ENCODE peak calls at places on chromosomes 12 and 14, in seven cellular contexts. One of them, this sample, is unnamed.

GRCh38 chr14:39175445-39176262 is 600 bp downstream of the PNN start:
- DNase-seq in glomerular endothelial cell: no peak
- DNase-seq in astrocyte of the cerebellum: no peak
- DNase-seq in glutamatergic neuron: peak
- DNase-seq in RWPE2: peak
- DNase-seq in NCI-H1105: no peak
- DNase-seq in ACHN: peak
- DNase-seq in this sample: no peak

GRCh38 chr14:103728721-103729120 is 13.1 kb downstream of the ZFYVE21 start:
- DNase-seq in glutamatergic neuron: no peak
- DNase-seq in NCI-H1105: peak
- DNase-seq in glomerular endothelial cell: no peak
- DNase-seq in ACHN: no peak
- DNase-seq in RWPE2: no peak
- DNase-seq in astrocyte of the cerebellum: no peak
- DNase-seq in this sample: no peak

GRCh38 chr12:10067942-10068341 is 30.8 kb downstream of the CLEC1A start:
- DNase-seq in ACHN: no peak
- DNase-seq in RWPE2: no peak
- DNase-seq in glutamatergic neuron: no peak
- DNase-seq in NCI-H1105: no peak
- DNase-seq in astrocyte of the cerebellum: no peak
- DNase-seq in glomerular endothelial cell: peak
- DNase-seq in this sample: no peak

GRCh38 chr14:50835280-50835679 is 4.3 kb upstream of the NIN start:
- DNase-seq in NCI-H1105: no peak
- DNase-seq in astrocyte of the cerebellum: no peak
- DNase-seq in RWPE2: no peak
- DNase-seq in glutamatergic neuron: no peak
- DNase-seq in glomerular endothelial cell: no peak
- DNase-seq in ACHN: no peak
- DNase-seq in this sample: no peak

GRCh38 chr14:24051789-24052655 is at the start of gene CARMIL3:
- DNase-seq in RWPE2: peak
- DNase-seq in ACHN: peak
- DNase-seq in glomerular endothelial cell: no peak
- DNase-seq in glutamatergic neuron: peak
- DNase-seq in NCI-H1105: peak
- DNase-seq in astrocyte of the cerebellum: no peak
- DNase-seq in this sample: peak

GRCh38 chr12:88579572-88579940 is 715 bp downstream of the KITLG start:
- DNase-seq in glutamatergic neuron: peak
- DNase-seq in RWPE2: no peak
- DNase-seq in astrocyte of the cerebellum: no peak
- DNase-seq in ACHN: peak
- DNase-seq in glomerular endothelial cell: no peak
- DNase-seq in NCI-H1105: peak
- DNase-seq in this sample: no peak

GRCh38 chr14:44385906-44386305 is 121.2 kb downstream of the FSCB start:
- DNase-seq in RWPE2: no peak
- DNase-seq in glutamatergic neuron: no peak
- DNase-seq in NCI-H1105: no peak
- DNase-seq in ACHN: no peak
- DNase-seq in glomerular endothelial cell: no peak
- DNase-seq in astrocyte of the cerebellum: no peak
- DNase-seq in this sample: no peak

GRCh38 chr12:26704684-26705475 is 128.1 kb downstream of the ITPR2 start:
- DNase-seq in glomerular endothelial cell: no peak
- DNase-seq in NCI-H1105: no peak
- DNase-seq in astrocyte of the cerebellum: no peak
- DNase-seq in RWPE2: no peak
- DNase-seq in ACHN: no peak
- DNase-seq in glutamatergic neuron: no peak
- DNase-seq in this sample: no peak

GRCh38 chr12:17976202-17976601 is 113.8 kb downstream of the RERGL start:
- DNase-seq in ACHN: peak
- DNase-seq in glutamatergic neuron: peak
- DNase-seq in astrocyte of the cerebellum: no peak
- DNase-seq in NCI-H1105: no peak
- DNase-seq in glomerular endothelial cell: no peak
- DNase-seq in RWPE2: no peak
- DNase-seq in this sample: no peak

GRCh38 chr12:52132754-52133161 is 53.3 kb downstream of the SMIM41 start:
- DNase-seq in glutamatergic neuron: no peak
- DNase-seq in ACHN: no peak
- DNase-seq in RWPE2: no peak
- DNase-seq in glomerular endothelial cell: no peak
- DNase-seq in NCI-H1105: no peak
- DNase-seq in astrocyte of the cerebellum: no peak
- DNase-seq in this sample: no peak

GRCh38 chr12:61504396-61505115 is 755.6 kb upstream of the USP15 start:
- DNase-seq in RWPE2: no peak
- DNase-seq in astrocyte of the cerebellum: no peak
- DNase-seq in glutamatergic neuron: no peak
- DNase-seq in NCI-H1105: no peak
- DNase-seq in ACHN: no peak
- DNase-seq in glomerular endothelial cell: no peak
- DNase-seq in this sample: no peak

GRCh38 chr12:57460457-57461325 is 1.1 kb downstream of the GLI1 start:
- DNase-seq in glutamatergic neuron: peak
- DNase-seq in ACHN: no peak
- DNase-seq in NCI-H1105: no peak
- DNase-seq in astrocyte of the cerebellum: no peak
- DNase-seq in RWPE2: no peak
- DNase-seq in glomerular endothelial cell: no peak
- DNase-seq in this sample: no peak

GRCh38 chr14:45249847-45250575 is 3.0 kb downstream of the MIS18BP1 start:
- DNase-seq in glutamatergic neuron: no peak
- DNase-seq in glomerular endothelial cell: no peak
- DNase-seq in ACHN: no peak
- DNase-seq in astrocyte of the cerebellum: peak
- DNase-seq in RWPE2: no peak
- DNase-seq in NCI-H1105: no peak
- DNase-seq in this sample: no peak

GRCh38 chr12:32005496-32006125 is 46.4 kb downstream of the RESF1 start:
- DNase-seq in ACHN: no peak
- DNase-seq in glutamatergic neuron: no peak
- DNase-seq in astrocyte of the cerebellum: no peak
- DNase-seq in glomerular endothelial cell: no peak
- DNase-seq in RWPE2: no peak
- DNase-seq in NCI-H1105: no peak
- DNase-seq in this sample: no peak

GRCh38 chr12:121657305-121658008 is 12.0 kb downstream of the MORN3 start:
- DNase-seq in ACHN: peak
- DNase-seq in astrocyte of the cerebellum: no peak
- DNase-seq in glutamatergic neuron: no peak
- DNase-seq in RWPE2: no peak
- DNase-seq in NCI-H1105: no peak
- DNase-seq in glomerular endothelial cell: no peak
- DNase-seq in this sample: no peak

GRCh38 chr12:27331927-27332324 is 710 bp upstream of the BMAL2 start:
- DNase-seq in glomerular endothelial cell: no peak
- DNase-seq in glutamatergic neuron: no peak
- DNase-seq in ACHN: peak
- DNase-seq in astrocyte of the cerebellum: no peak
- DNase-seq in NCI-H1105: no peak
- DNase-seq in RWPE2: no peak
- DNase-seq in this sample: no peak

GRCh38 chr12:115451785-115452736 is 768.1 kb upstream of the TBX3 start:
- DNase-seq in glutamatergic neuron: peak
- DNase-seq in ACHN: peak
- DNase-seq in NCI-H1105: peak
- DNase-seq in astrocyte of the cerebellum: no peak
- DNase-seq in glomerular endothelial cell: no peak
- DNase-seq in RWPE2: no peak
- DNase-seq in this sample: no peak

GRCh38 chr12:1502441-1502785 is 92.0 kb downstream of the FBXL14 start:
- DNase-seq in glomerular endothelial cell: no peak
- DNase-seq in glutamatergic neuron: no peak
- DNase-seq in RWPE2: peak
- DNase-seq in astrocyte of the cerebellum: no peak
- DNase-seq in ACHN: no peak
- DNase-seq in NCI-H1105: peak
- DNase-seq in this sample: no peak

GRCh38 chr12:52600941-52601481 is at the start of gene KRT72:
- DNase-seq in astrocyte of the cerebellum: no peak
- DNase-seq in glomerular endothelial cell: no peak
- DNase-seq in glutamatergic neuron: no peak
- DNase-seq in RWPE2: peak
- DNase-seq in NCI-H1105: no peak
- DNase-seq in ACHN: no peak
- DNase-seq in this sample: no peak

GRCh38 chr12:111033281-111034147 is 113.1 kb upstream of the MYL2 start:
- DNase-seq in glomerular endothelial cell: no peak
- DNase-seq in glutamatergic neuron: peak
- DNase-seq in astrocyte of the cerebellum: no peak
- DNase-seq in NCI-H1105: peak
- DNase-seq in ACHN: no peak
- DNase-seq in RWPE2: peak
- DNase-seq in this sample: no peak

GRCh38 chr14:61252354-61253063 is 28.6 kb downstream of the TMEM30B start:
- DNase-seq in NCI-H1105: peak
- DNase-seq in glomerular endothelial cell: peak
- DNase-seq in RWPE2: peak
- DNase-seq in ACHN: peak
- DNase-seq in astrocyte of the cerebellum: peak
- DNase-seq in glutamatergic neuron: peak
- DNase-seq in this sample: peak

GRCh38 chr12:101599771-101600486 is 5.2 kb downstream of the MYBPC1 start:
- DNase-seq in glomerular endothelial cell: no peak
- DNase-seq in NCI-H1105: no peak
- DNase-seq in glutamatergic neuron: no peak
- DNase-seq in ACHN: no peak
- DNase-seq in RWPE2: no peak
- DNase-seq in astrocyte of the cerebellum: no peak
- DNase-seq in this sample: no peak

GRCh38 chr12:78002878-78003277 is 172.2 kb downstream of the NAV3 start:
- DNase-seq in RWPE2: no peak
- DNase-seq in glomerular endothelial cell: no peak
- DNase-seq in glutamatergic neuron: no peak
- DNase-seq in NCI-H1105: no peak
- DNase-seq in ACHN: no peak
- DNase-seq in astrocyte of the cerebellum: no peak
- DNase-seq in this sample: no peak

GRCh38 chr14:31291210-31291609 is 83.6 kb upstream of the HECTD1 start:
- DNase-seq in RWPE2: no peak
- DNase-seq in glutamatergic neuron: no peak
- DNase-seq in astrocyte of the cerebellum: no peak
- DNase-seq in ACHN: no peak
- DNase-seq in NCI-H1105: no peak
- DNase-seq in glomerular endothelial cell: no peak
- DNase-seq in this sample: no peak

GRCh38 chr12:66716522-66716921 is 37.6 kb upstream of the GRIP1 start:
- DNase-seq in ACHN: no peak
- DNase-seq in RWPE2: no peak
- DNase-seq in NCI-H1105: no peak
- DNase-seq in astrocyte of the cerebellum: no peak
- DNase-seq in glutamatergic neuron: no peak
- DNase-seq in glomerular endothelial cell: no peak
- DNase-seq in this sample: no peak

GRCh38 chr12:64781374-64782029 is 22.3 kb upstream of the GNS start:
- DNase-seq in astrocyte of the cerebellum: peak
- DNase-seq in RWPE2: no peak
- DNase-seq in glutamatergic neuron: peak
- DNase-seq in NCI-H1105: peak
- DNase-seq in glomerular endothelial cell: no peak
- DNase-seq in ACHN: no peak
- DNase-seq in this sample: no peak

GRCh38 chr12:3152892-3153291 is 75.7 kb downstream of the TSPAN9 start:
- DNase-seq in ACHN: no peak
- DNase-seq in RWPE2: no peak
- DNase-seq in astrocyte of the cerebellum: no peak
- DNase-seq in glomerular endothelial cell: no peak
- DNase-seq in NCI-H1105: no peak
- DNase-seq in glutamatergic neuron: no peak
- DNase-seq in this sample: no peak

GRCh38 chr12:73226585-73226984 is 954.4 kb downstream of the TRHDE start:
- DNase-seq in RWPE2: no peak
- DNase-seq in ACHN: no peak
- DNase-seq in astrocyte of the cerebellum: no peak
- DNase-seq in glomerular endothelial cell: no peak
- DNase-seq in NCI-H1105: no peak
- DNase-seq in glutamatergic neuron: no peak
- DNase-seq in this sample: no peak

GRCh38 chr12:123935956-123936355 is 36.7 kb downstream of the CCDC92 start:
- DNase-seq in NCI-H1105: no peak
- DNase-seq in ACHN: no peak
- DNase-seq in glomerular endothelial cell: no peak
- DNase-seq in glutamatergic neuron: no peak
- DNase-seq in RWPE2: no peak
- DNase-seq in astrocyte of the cerebellum: no peak
- DNase-seq in this sample: no peak

GRCh38 chr12:116199160-116199559 is 78.3 kb downstream of the MED13L start:
- DNase-seq in glomerular endothelial cell: no peak
- DNase-seq in glutamatergic neuron: no peak
- DNase-seq in RWPE2: no peak
- DNase-seq in NCI-H1105: no peak
- DNase-seq in ACHN: no peak
- DNase-seq in astrocyte of the cerebellum: no peak
- DNase-seq in this sample: no peak

GRCh38 chr14:51581017-51581881 is 70.5 kb upstream of the FRMD6 start:
- DNase-seq in glomerular endothelial cell: no peak
- DNase-seq in ACHN: no peak
- DNase-seq in astrocyte of the cerebellum: peak
- DNase-seq in NCI-H1105: no peak
- DNase-seq in glutamatergic neuron: no peak
- DNase-seq in RWPE2: no peak
- DNase-seq in this sample: no peak

GRCh38 chr12:124083708-124084107 is 110.7 kb downstream of the ZNF664 start:
- DNase-seq in NCI-H1105: no peak
- DNase-seq in astrocyte of the cerebellum: no peak
- DNase-seq in glomerular endothelial cell: no peak
- DNase-seq in glutamatergic neuron: no peak
- DNase-seq in RWPE2: no peak
- DNase-seq in ACHN: no peak
- DNase-seq in this sample: no peak

GRCh38 chr12:38543151-38543550 is 226.6 kb downstream of the ALG10B start:
- DNase-seq in glomerular endothelial cell: no peak
- DNase-seq in RWPE2: no peak
- DNase-seq in glutamatergic neuron: no peak
- DNase-seq in ACHN: no peak
- DNase-seq in NCI-H1105: no peak
- DNase-seq in astrocyte of the cerebellum: no peak
- DNase-seq in this sample: no peak

GRCh38 chr12:46240436-46240835 is 28.4 kb downstream of the SLC38A1 start:
- DNase-seq in RWPE2: no peak
- DNase-seq in glutamatergic neuron: no peak
- DNase-seq in ACHN: no peak
- DNase-seq in glomerular endothelial cell: no peak
- DNase-seq in NCI-H1105: no peak
- DNase-seq in astrocyte of the cerebellum: no peak
- DNase-seq in this sample: no peak

GRCh38 chr14:101894365-101895113 is 69.8 kb upstream of the DYNC1H1 start:
- DNase-seq in glutamatergic neuron: no peak
- DNase-seq in NCI-H1105: no peak
- DNase-seq in astrocyte of the cerebellum: no peak
- DNase-seq in glomerular endothelial cell: no peak
- DNase-seq in ACHN: no peak
- DNase-seq in RWPE2: no peak
- DNase-seq in this sample: no peak

GRCh38 chr14:103825103-103825502 is 22.3 kb downstream of the PPP1R13B start:
- DNase-seq in RWPE2: no peak
- DNase-seq in NCI-H1105: no peak
- DNase-seq in ACHN: peak
- DNase-seq in glutamatergic neuron: no peak
- DNase-seq in astrocyte of the cerebellum: no peak
- DNase-seq in glomerular endothelial cell: no peak
- DNase-seq in this sample: no peak

GRCh38 chr14:34262511-34262910 is 199.5 kb downstream of the SPTSSA start:
- DNase-seq in glomerular endothelial cell: no peak
- DNase-seq in RWPE2: no peak
- DNase-seq in glutamatergic neuron: no peak
- DNase-seq in astrocyte of the cerebellum: no peak
- DNase-seq in NCI-H1105: no peak
- DNase-seq in ACHN: no peak
- DNase-seq in this sample: no peak

GRCh38 chr12:51369581-51369980 is 21.6 kb downstream of the GALNT6 start:
- DNase-seq in ACHN: no peak
- DNase-seq in glutamatergic neuron: no peak
- DNase-seq in astrocyte of the cerebellum: no peak
- DNase-seq in NCI-H1105: no peak
- DNase-seq in RWPE2: no peak
- DNase-seq in glomerular endothelial cell: no peak
- DNase-seq in this sample: no peak